ENCODE peak calls at places on chromosome 11, in four cellular contexts. One of them, this sample, is unnamed.

GRCh38 chr11:115579181-115579825 is 75.1 kb upstream of the CADM1 start:
- DNase-seq in HL-60: no peak
- DNase-seq in H1: no peak
- DNase-seq in GM12878: no peak
- DNase-seq in this sample: no peak

GRCh38 chr11:83115551-83115950 is 41.4 kb upstream of the PCF11 start:
- DNase-seq in HL-60: no peak
- DNase-seq in GM12878: no peak
- DNase-seq in H1: no peak
- DNase-seq in this sample: no peak

GRCh38 chr11:107666911-107667568 is 44.8 kb downstream of the SLN start:
- DNase-seq in H1: no peak
- DNase-seq in HL-60: no peak
- DNase-seq in GM12878: no peak
- DNase-seq in this sample: no peak

GRCh38 chr11:117414724-117415123 is 87.1 kb downstream of the CEP164 start:
- DNase-seq in GM12878: no peak
- DNase-seq in H1: no peak
- DNase-seq in HL-60: no peak
- DNase-seq in this sample: no peak

GRCh38 chr11:43746670-43747069 is 66.1 kb downstream of the HSD17B12 start:
- DNase-seq in GM12878: no peak
- DNase-seq in HL-60: no peak
- DNase-seq in H1: no peak
- DNase-seq in this sample: no peak

GRCh38 chr11:33910261-33910959 is 18.5 kb upstream of the LMO2 start:
- DNase-seq in GM12878: no peak
- DNase-seq in HL-60: no peak
- DNase-seq in H1: no peak
- DNase-seq in this sample: no peak

GRCh38 chr11:76777325-76777724 is 5.8 kb upstream of the TSKU start:
- DNase-seq in HL-60: no peak
- DNase-seq in H1: no peak
- DNase-seq in GM12878: no peak
- DNase-seq in this sample: no peak

GRCh38 chr11:2259466-2259830 is 10.9 kb downstream of the ASCL2 start:
- DNase-seq in H1: no peak
- DNase-seq in HL-60: no peak
- DNase-seq in GM12878: no peak
- DNase-seq in this sample: peak

GRCh38 chr11:47156951-47157350 is 19.7 kb downstream of the ARFGAP2 start:
- DNase-seq in H1: no peak
- DNase-seq in GM12878: no peak
- DNase-seq in HL-60: no peak
- DNase-seq in this sample: no peak

GRCh38 chr11:18540207-18541009 is 13.7 kb upstream of the TSG101 start:
- DNase-seq in HL-60: no peak
- DNase-seq in H1: no peak
- DNase-seq in GM12878: no peak
- DNase-seq in this sample: no peak

GRCh38 chr11:119320593-119321524 is 3.9 kb upstream of the MCAM start:
- DNase-seq in HL-60: no peak
- DNase-seq in H1: peak
- DNase-seq in GM12878: no peak
- DNase-seq in this sample: peak
- TF ChIP-seq CTCF in HL-60: no peak
- TF ChIP-seq CTCF in H1: no peak
- TF ChIP-seq CTCF in GM12878: peak
- TF ChIP-seq CTCF in this sample: no peak

GRCh38 chr11:65852508-65853248 is 5.3 kb downstream of the CFL1 start:
- DNase-seq in GM12878: no peak
- DNase-seq in HL-60: no peak
- DNase-seq in H1: no peak
- DNase-seq in this sample: peak

GRCh38 chr11:65853249-65853979 is 4.6 kb downstream of the CFL1 start:
- DNase-seq in H1: no peak
- DNase-seq in GM12878: no peak
- DNase-seq in HL-60: no peak
- DNase-seq in this sample: no peak

GRCh38 chr11:65855927-65856363 is 2.0 kb downstream of the CFL1 start:
- DNase-seq in GM12878: no peak
- DNase-seq in H1: no peak
- DNase-seq in HL-60: no peak
- DNase-seq in this sample: peak

GRCh38 chr11:65854871-65855837 is 2.8 kb downstream of the CFL1 start:
- DNase-seq in H1: no peak
- DNase-seq in HL-60: no peak
- DNase-seq in GM12878: no peak
- DNase-seq in this sample: peak

GRCh38 chr11:65854161-65854592 is 3.8 kb downstream of the CFL1 start:
- DNase-seq in HL-60: no peak
- DNase-seq in GM12878: no peak
- DNase-seq in H1: no peak
- DNase-seq in this sample: no peak
- TF ChIP-seq POLR2AphosphoS5 in HL-60: no peak
- TF ChIP-seq POLR2AphosphoS5 in GM12878: peak
- TF ChIP-seq POLR2AphosphoS5 in H1: peak
- TF ChIP-seq POLR2AphosphoS5 in this sample: no peak

DNA sequence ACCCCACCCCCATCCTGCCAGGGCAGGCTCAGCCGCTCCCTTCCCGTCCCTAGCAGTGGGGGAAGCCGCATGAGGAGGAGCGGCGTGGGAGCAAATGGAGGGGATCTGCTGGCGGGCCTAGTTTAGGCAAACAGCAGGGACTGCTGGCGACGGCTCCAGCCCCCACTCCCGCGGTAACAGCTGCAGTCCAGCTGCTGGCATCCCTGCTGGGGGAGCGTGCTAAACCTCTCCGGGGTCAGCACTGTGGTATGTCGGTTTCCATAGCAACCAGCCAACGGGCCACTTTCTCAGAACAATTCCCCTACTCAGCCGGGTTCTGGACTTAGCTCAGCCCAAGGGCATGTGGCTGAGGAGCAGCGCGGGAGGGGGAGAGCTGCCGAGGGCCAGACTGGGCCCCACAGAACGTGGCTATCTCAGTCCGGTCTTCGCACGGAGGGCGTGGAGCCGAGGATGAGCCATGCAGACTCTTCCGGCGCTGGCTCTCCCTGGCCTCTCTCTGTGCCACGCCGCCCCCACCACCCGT is 98.8 kb downstream of the PKNOX2 start:
- DNase-seq in H1: peak
- DNase-seq in GM12878: no peak
- DNase-seq in HL-60: no peak
- DNase-seq in this sample: peak
- H3K4me3 ChIP-seq in H1: no peak
- H3K4me3 ChIP-seq in GM12878: no peak
- H3K4me3 ChIP-seq in HL-60: no peak
- H3K4me3 ChIP-seq in this sample: no peak

GRCh38 chr11:60761436-60762190 is 4.9 kb downstream of the MS4A15 start:
- DNase-seq in H1: no peak
- DNase-seq in GM12878: peak
- DNase-seq in HL-60: no peak
- DNase-seq in this sample: no peak

GRCh38 chr11:60757231-60757800 is 649 bp downstream of the MS4A15 start:
- DNase-seq in H1: no peak
- DNase-seq in HL-60: no peak
- DNase-seq in GM12878: no peak
- DNase-seq in this sample: no peak

GRCh38 chr11:60754887-60755286 is 1.8 kb upstream of the MS4A15 start:
- DNase-seq in H1: no peak
- DNase-seq in HL-60: no peak
- DNase-seq in GM12878: no peak
- DNase-seq in this sample: peak

GRCh38 chr11:60753309-60753708 is 3.4 kb upstream of the MS4A15 start:
- DNase-seq in HL-60: no peak
- DNase-seq in GM12878: no peak
- DNase-seq in H1: no peak
- DNase-seq in this sample: no peak

GRCh38 chr11:60756307-60757032 is at the start of gene MS4A15:
- DNase-seq in HL-60: peak
- DNase-seq in GM12878: no peak
- DNase-seq in H1: no peak
- DNase-seq in this sample: peak
- TF ChIP-seq CTCF in HL-60: peak
- TF ChIP-seq CTCF in GM12878: peak
- TF ChIP-seq CTCF in H1: peak
- TF ChIP-seq CTCF in this sample: peak

DNA sequence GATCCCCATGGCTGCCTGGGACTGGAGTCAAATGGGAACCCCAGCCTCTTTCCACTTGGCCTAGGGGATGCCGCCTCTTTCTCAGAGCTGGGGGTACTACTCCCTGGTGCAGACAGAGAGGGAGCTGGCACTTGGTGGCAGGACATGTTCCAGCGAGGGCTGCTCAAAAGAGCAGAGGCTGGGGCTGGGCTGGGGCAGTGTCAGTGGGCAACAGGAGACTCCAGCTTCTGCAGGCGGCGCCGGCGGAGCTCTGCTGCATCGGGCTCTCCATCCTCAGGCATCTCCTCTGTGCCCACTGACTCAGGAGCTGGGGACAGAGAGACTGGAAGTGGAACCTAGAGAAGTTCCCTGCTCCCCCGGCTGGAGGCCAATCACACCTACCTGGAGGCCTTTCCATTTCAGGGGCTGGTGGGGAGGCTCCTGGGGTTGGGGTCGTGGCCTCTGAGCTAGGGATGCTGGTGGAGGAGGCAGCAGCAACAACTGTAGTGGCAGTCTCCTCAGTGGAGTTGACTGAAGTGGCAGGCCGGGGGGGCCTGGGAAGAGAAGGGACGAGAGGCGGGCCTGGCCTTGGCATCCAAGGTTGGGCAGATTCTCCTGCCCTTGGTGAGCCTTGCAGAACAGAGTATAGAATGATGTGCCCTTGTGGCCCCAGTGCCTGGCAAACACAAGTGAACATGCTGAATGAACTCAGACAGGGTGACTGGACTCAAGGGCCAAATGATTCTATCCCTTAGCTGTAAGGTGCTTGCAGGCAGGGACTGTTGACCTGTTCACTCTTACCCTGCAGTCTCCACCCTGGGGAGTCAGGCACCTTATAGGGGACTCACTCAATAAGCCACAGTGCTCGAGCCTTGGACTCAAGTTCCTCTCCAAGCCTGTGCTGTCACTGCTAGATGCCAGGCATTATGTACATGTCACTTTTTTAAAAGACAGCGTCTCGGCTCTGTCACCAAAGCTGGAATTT is 5.9 kb downstream of the SYVN1 start:
- DNase-seq in GM12878: no peak
- DNase-seq in HL-60: no peak
- DNase-seq in H1: no peak
- DNase-seq in this sample: peak
- TF ChIP-seq POLR2AphosphoS5 in GM12878: no peak
- TF ChIP-seq POLR2AphosphoS5 in HL-60: no peak
- TF ChIP-seq POLR2AphosphoS5 in H1: no peak
- TF ChIP-seq POLR2AphosphoS5 in this sample: peak

GRCh38 chr11:70544774-70545625 is 146.7 kb downstream of the CTTN start:
- DNase-seq in HL-60: no peak
- DNase-seq in H1: no peak
- DNase-seq in GM12878: no peak
- DNase-seq in this sample: peak
- H3K4me3 ChIP-seq in HL-60: no peak
- H3K4me3 ChIP-seq in H1: no peak
- H3K4me3 ChIP-seq in GM12878: no peak
- H3K4me3 ChIP-seq in this sample: no peak

DNA sequence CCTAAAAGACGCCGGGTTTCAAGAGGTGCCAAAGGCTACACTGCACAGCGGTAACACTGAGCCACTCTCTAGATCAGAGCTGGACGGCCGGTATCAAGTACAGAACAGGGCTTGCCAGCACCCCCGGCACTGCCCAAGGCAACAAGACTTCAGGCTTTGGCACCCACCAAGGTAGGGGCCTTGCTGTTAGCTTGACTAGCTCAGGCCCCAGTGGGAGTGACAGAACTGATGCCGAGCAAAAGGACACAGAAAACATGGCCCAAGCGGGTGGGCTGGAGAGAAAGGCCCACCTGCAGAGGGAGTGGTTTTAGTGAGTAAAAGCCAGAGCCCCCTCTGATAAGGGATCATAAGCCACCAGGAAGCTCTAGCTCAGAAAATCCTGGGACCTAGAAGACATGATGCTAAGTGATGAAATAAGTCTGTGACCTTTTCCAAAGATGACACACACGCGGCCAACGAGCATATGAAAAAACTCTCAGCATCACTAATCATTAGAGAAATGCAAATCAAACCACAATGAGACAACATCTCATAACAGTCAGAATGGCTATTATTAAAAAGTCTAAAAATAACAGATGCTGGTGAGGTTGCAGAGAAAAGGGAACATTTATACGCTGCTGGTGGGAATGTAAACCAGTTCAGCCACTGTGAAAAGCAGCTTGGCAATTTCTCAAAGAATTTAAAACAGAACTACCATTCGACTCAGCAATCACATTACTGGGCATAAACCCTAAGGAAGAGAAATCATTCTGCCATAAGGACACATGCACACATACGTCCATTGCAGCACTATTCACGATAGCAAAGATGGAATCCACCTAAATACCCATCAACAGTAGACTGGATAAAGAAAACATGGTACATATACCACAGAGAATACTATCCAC is 12.9 kb downstream of the EHD1 start:
- DNase-seq in HL-60: no peak
- DNase-seq in H1: no peak
- DNase-seq in GM12878: no peak
- DNase-seq in this sample: peak
- TF ChIP-seq CTCF in HL-60: no peak
- TF ChIP-seq CTCF in H1: no peak
- TF ChIP-seq CTCF in GM12878: no peak
- TF ChIP-seq CTCF in this sample: no peak

GRCh38 chr11:102408339-102408738 is 44.2 kb downstream of the TMEM123 start:
- DNase-seq in H1: no peak
- DNase-seq in GM12878: no peak
- DNase-seq in HL-60: no peak
- DNase-seq in this sample: no peak

GRCh38 chr11:102402556-102402955 is 50.0 kb downstream of the TMEM123 start:
- DNase-seq in HL-60: no peak
- DNase-seq in GM12878: no peak
- DNase-seq in H1: no peak
- DNase-seq in this sample: no peak

GRCh38 chr11:102407901-102408300 is 44.7 kb downstream of the TMEM123 start:
- DNase-seq in GM12878: no peak
- DNase-seq in HL-60: no peak
- DNase-seq in H1: no peak
- DNase-seq in this sample: no peak

GRCh38 chr11:102405501-102405900 is 47.1 kb downstream of the TMEM123 start:
- DNase-seq in GM12878: no peak
- DNase-seq in HL-60: no peak
- DNase-seq in H1: no peak
- DNase-seq in this sample: no peak

DNA sequence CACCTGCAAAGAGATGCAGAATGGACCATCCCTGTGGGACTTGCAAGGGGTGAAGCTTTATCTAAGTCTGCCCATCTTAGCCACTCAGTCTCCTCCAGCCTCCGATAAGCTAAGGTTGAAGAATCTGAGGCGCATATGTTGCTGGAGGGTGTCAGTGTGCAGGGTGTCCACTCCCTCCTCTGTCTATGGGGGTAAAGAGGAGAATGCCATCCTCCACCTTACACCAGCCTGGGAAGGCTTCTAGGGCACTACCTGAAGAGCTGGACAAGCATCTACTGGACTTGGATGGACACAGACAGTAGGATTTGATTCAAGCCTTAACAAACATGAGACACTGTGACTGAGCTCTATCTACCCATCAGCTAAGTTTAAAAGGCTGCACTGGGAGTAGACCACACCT is 46.5 kb downstream of the TMEM123 start:
- DNase-seq in GM12878: no peak
- DNase-seq in HL-60: no peak
- DNase-seq in H1: no peak
- DNase-seq in this sample: no peak
- TF ChIP-seq POLR2AphosphoS5 in GM12878: peak
- TF ChIP-seq POLR2AphosphoS5 in HL-60: no peak
- TF ChIP-seq POLR2AphosphoS5 in H1: no peak
- TF ChIP-seq POLR2AphosphoS5 in this sample: no peak

This sample was measured in spleen.